ENCODE peak calls at places on chromosome 11, in six cellular contexts. L is NCI-H1048, H is transverse colon, F is prostate gland, Z is LHCN-M2, R is cerebellum. G is an unnamed sample.

GRCh38 chr11:32312865-32313403 is 122.4 kb downstream of the WT1 start:
- DNase-seq in F (no peak), R (no peak), Z (peak; percentile 66), H (peak; percentile 7), L (peak; percentile 10), G (peak; percentile 21)

GRCh38 chr11:73585834-73586575 is 11.9 kb downstream of the FAM168A start:
- DNase-seq in F (no peak), H (no peak), R (no peak), L (no peak), Z (peak; percentile 22), G (no peak)

GRCh38 chr11:89293966-89294679 is 116.4 kb downstream of the TYR start:
- DNase-seq in F (no peak), L (no peak), R (no peak), H (no peak), Z (no peak), G (no peak)

GRCh38 chr11:118699508-118700220 is 20.2 kb upstream of the TREH start:
- DNase-seq in F (no peak), L (no peak), Z (no peak), R (no peak), H (no peak), G (no peak)

GRCh38 chr11:1890856-1891830 is 552 bp downstream of the PRR33 start:
- DNase-seq in Z (no peak), L (no peak), H (no peak), F (no peak), R (no peak), G (no peak)

GRCh38 chr11:64559351-64560138 is 31.5 kb upstream of the SLC22A12 start:
- DNase-seq in H (peak; percentile 6), L (no peak), Z (no peak), R (no peak), F (no peak), G (peak; percentile 57)

GRCh38 chr11:97764193-97764592 is 1256.6 kb upstream of the CNTN5 start:
- DNase-seq in H (no peak), L (no peak), F (no peak), Z (no peak), R (no peak), G (no peak)

GRCh38 chr11:72696866-72697428 is 22.7 kb upstream of the PDE2A start:
- DNase-seq in L (no peak), F (no peak), R (no peak), Z (no peak), H (no peak), G (no peak)

G was measured in G401.